ENCODE peak calls at places on chromosomes 7 and 10, in eight cellular contexts. E is tibial nerve; N is stimulated activated CD8-positive, alpha-beta memory T cell treated with anti-CD3 and anti-CD28 coated beads, Interleukin-4, amount 100 ng/mL, for 24 hours; J is KG1; X is Daoy; H is activated naive CD4-positive, alpha-beta T cell treated with anti-CD3 and anti-CD28 coated beads, Interleukin-2, amount 50 U/mL, for 16 hours; F is HEK293T; L is iris pigment epithelial cell. R is an unnamed sample.

GRCh38 chr7:157407512-157408257 is 70.9 kb downstream of the DNAJB6 start:
- DNase-seq in F (no peak), L (no peak), H (no peak), N (no peak), X (no peak), J (no peak), E (no peak), R (no peak)

GRCh38 chr7:74579800-74580685 is 77.5 kb upstream of the GTF2I start:
- DNase-seq in H (no peak), X (no peak), N (no peak), F (no peak), L (peak), J (no peak), E (no peak), R (no peak)

GRCh38 chr7:124275411-124275810 is 242.5 kb upstream of the TMEM229A start:
- DNase-seq in E (no peak), F (no peak), X (no peak), H (no peak), J (no peak), L (no peak), N (no peak), R (no peak)

GRCh38 chr10:31172925-31173324 is 141.3 kb upstream of the ZNF438 start:
- DNase-seq in J (no peak), E (no peak), H (no peak), L (no peak), N (no peak), F (no peak), X (no peak), R (no peak)

GRCh38 chr10:78267598-78267997 is 233.9 kb downstream of the RPS24 start:
- DNase-seq in E (no peak), N (no peak), F (no peak), L (peak), X (peak), J (no peak), H (no peak), R (no peak)

GRCh38 chr7:108596560-108596959 is 26.9 kb downstream of the DNAJB9 start:
- DNase-seq in F (no peak), L (no peak), X (no peak), J (no peak), N (no peak), H (no peak), E (no peak), R (no peak)

GRCh38 chr7:84665339-84665738 is 470.8 kb upstream of the SEMA3A start:
- DNase-seq in X (no peak), H (no peak), J (no peak), L (no peak), N (no peak), F (no peak), E (no peak), R (no peak)

GRCh38 chr7:92747041-92747835 is 89.1 kb downstream of the CDK6 start:
- DNase-seq in E (no peak), J (no peak), N (no peak), H (no peak), L (peak), F (no peak), X (no peak), R (no peak)

GRCh38 chr10:13971586-13972475 is 358.9 kb downstream of the FRMD4A start:
- DNase-seq in H (no peak), X (no peak), F (no peak), J (no peak), L (peak), E (no peak), N (no peak), R (no peak)

GRCh38 chr7:14836006-14836405 is 66.5 kb downstream of the DGKB start:
- DNase-seq in X (no peak), L (no peak), H (no peak), J (no peak), E (no peak), F (no peak), N (no peak), R (no peak)

GRCh38 chr10:86167101-86167761 is 199.4 kb downstream of the GRID1 start:
- DNase-seq in X (no peak), J (no peak), L (no peak), F (no peak), N (no peak), E (no peak), H (no peak), R (no peak)

GRCh38 chr7:82343716-82344115 is 99.9 kb downstream of the CACNA2D1 start:
- DNase-seq in H (no peak), F (no peak), X (no peak), E (no peak), J (no peak), N (no peak), L (no peak), R (no peak)

GRCh38 chr7:116697761-116698160 is 25.8 kb downstream of the MET start:
- DNase-seq in L (no peak), X (no peak), J (no peak), E (no peak), H (no peak), N (no peak), F (no peak), R (no peak)

GRCh38 chr10:97175586-97175985 is 10.2 kb downstream of the SLIT1 start:
- DNase-seq in J (no peak), X (no peak), L (no peak), E (no peak), F (no peak), N (no peak), H (no peak), R (no peak)

GRCh38 chr7:3730271-3730670 is 429.2 kb downstream of the SDK1 start:
- DNase-seq in E (no peak), J (no peak), X (no peak), N (no peak), F (no peak), L (no peak), H (no peak), R (no peak)

GRCh38 chr7:54878339-54878738 is 119.3 kb upstream of the SEC61G start:
- DNase-seq in F (no peak), H (no peak), N (no peak), E (no peak), X (no peak), J (no peak), L (peak), R (no peak)

GRCh38 chr7:44213872-44214595 is 13.3 kb downstream of the YKT6 start:
- DNase-seq in L (peak), X (peak), H (no peak), F (peak), J (no peak), N (no peak), E (no peak), R (no peak)

GRCh38 chr7:122525355-122525754 is 173.6 kb downstream of the RNF133 start:
- DNase-seq in X (no peak), H (no peak), J (no peak), N (no peak), F (no peak), E (no peak), L (no peak), R (no peak)

GRCh38 chr10:34890931-34891330 is 75.8 kb upstream of the PARD3 start:
- DNase-seq in N (no peak), L (no peak), E (no peak), H (no peak), X (no peak), F (no peak), J (no peak), R (no peak)

GRCh38 chr7:56092789-56093531 is at the start of gene PHKG1:
- DNase-seq in N (no peak), X (peak), F (peak), J (no peak), L (peak), H (no peak), E (peak), R (no peak)